ENCODE peak calls at places on chromosomes 6 and 20, in nine cellular contexts. P, Y, X, I, N, M, W, V and C are unnamed samples.

GRCh38 chr20:58149412-58150091 is 78.9 kb downstream of the ANKRD60 start:
- DNase-seq in P (no peak), Y (no peak), X (no peak), I (no peak), N (no peak), M (no peak), W (no peak), V (no peak), C (no peak)

GRCh38 chr6:4930025-4930692 is 73.7 kb downstream of the RPP40 start:
- DNase-seq in P (no peak), Y (no peak), X (no peak), I (no peak), N (no peak), M (no peak), W (no peak), V (no peak), C (no peak)

GRCh38 chr6:250676-251075 is 41.6 kb upstream of the DUSP22 start:
- DNase-seq in P (no peak), Y (no peak), X (no peak), I (no peak), N (no peak), M (no peak), W (no peak), V (no peak), C (no peak)

GRCh38 chr20:24411452-24412216 is 57.8 kb upstream of the SYNDIG1 start:
- DNase-seq in P (no peak), Y (no peak), X (no peak), I (no peak), N (no peak), M (no peak), W (no peak), V (no peak), C (no peak)

GRCh38 chr6:138647006-138647405 is 126.6 kb upstream of the CCDC28A start:
- DNase-seq in P (peak), Y (no peak), X (no peak), I (no peak), N (no peak), M (no peak), W (peak), V (no peak), C (no peak)

GRCh38 chr6:114334237-114334636 is 8.6 kb downstream of the HS3ST5 start:
- DNase-seq in P (no peak), Y (no peak), X (no peak), I (no peak), N (no peak), M (no peak), W (no peak), V (no peak), C (no peak)

GRCh38 chr6:161418458-161418945 is 144.6 kb upstream of the AGPAT4 start:
- DNase-seq in P (peak), Y (no peak), X (no peak), I (peak), N (peak), M (no peak), W (peak), V (no peak), C (no peak)

GRCh38 chr6:156720739-156721714 is 56.2 kb upstream of the ARID1B start:
- DNase-seq in P (no peak), Y (no peak), X (no peak), I (peak), N (no peak), M (no peak), W (no peak), V (no peak), C (no peak)